ENCODE peak calls at places on chromosomes 12 and 14, in five cellular contexts. D is body of pancreas, O is psoas muscle, I is fibroblast of lung, V is mesenchymal stem cell. B is an unnamed sample.
A peak's percentile ranks its signal among the peaks of the same experiment; 100 is the strongest.

GRCh38 chr12:130715996-130716917 is at the start of gene RIMBP2:
- DNase-seq in D (peak; percentile 27), O (no peak), I (peak; percentile 16), V (peak; percentile 0), B (no peak)

GRCh38 chr14:90611501-90611900 is 204.7 kb downstream of the TTC7B start:
- DNase-seq in D (no peak), O (no peak), I (no peak), V (no peak), B (no peak)

GRCh38 chr12:30862486-30862885 is 64.1 kb upstream of the TSPAN11 start:
- DNase-seq in D (no peak), O (no peak), I (peak; percentile 18), V (no peak), B (no peak)

GRCh38 chr14:21309238-21309636 is 29.4 kb downstream of the RPGRIP1 start:
- DNase-seq in D (no peak), O (no peak), I (no peak), V (no peak), B (no peak)

GRCh38 chr12:106801830-106802561 is 27.5 kb downstream of the RIC8B start:
- DNase-seq in D (no peak), O (no peak), I (no peak), V (no peak), B (no peak)

GRCh38 chr12:1590083-1590979 is 4.0 kb downstream of the FBXL14 start:
- DNase-seq in D (peak; percentile 26), O (no peak), I (peak; percentile 78), V (peak; percentile 50), B (no peak)

GRCh38 chr12:68375701-68376469 is 43.7 kb upstream of the MDM1 start:
- DNase-seq in D (no peak), O (no peak), I (no peak), V (no peak), B (no peak)

GRCh38 chr12:99824900-99825562 is 159.7 kb downstream of the ANKS1B start:
- DNase-seq in D (no peak), O (peak; percentile 19), I (no peak), V (no peak), B (no peak)

GRCh38 chr14:77023001-77023996 is 5.2 kb downstream of the IRF2BPL start:
- DNase-seq in D (peak; percentile 91), O (no peak), I (peak; percentile 62), V (peak; percentile 62), B (peak; percentile 44)

GRCh38 chr14:89276424-89276975 is 140.5 kb downstream of the FOXN3 start:
- DNase-seq in D (no peak), O (no peak), I (peak; percentile 34), V (peak; percentile 59), B (no peak)

GRCh38 chr14:20413785-20414117 is 450 bp upstream of the TEP1 start:
- DNase-seq in D (no peak), O (no peak), I (peak; percentile 14), V (no peak), B (peak; percentile 22)

GRCh38 chr12:88418856-88419497 is 161.3 kb downstream of the KITLG start:
- DNase-seq in D (no peak), O (no peak), I (peak; percentile 53), V (peak; percentile 38), B (no peak)

GRCh38 chr12:132578118-132578517 is 32.3 kb downstream of the LRCOL1 start:
- DNase-seq in D (no peak), O (no peak), I (no peak), V (no peak), B (no peak)

GRCh38 chr12:62781136-62781880 is 153.6 kb downstream of the PPM1H start:
- DNase-seq in D (no peak), O (no peak), I (no peak), V (no peak), B (no peak)

GRCh38 chr12:124286414-124286813 is 8.5 kb upstream of the RFLNA start:
- DNase-seq in D (no peak), O (no peak), I (no peak), V (no peak), B (no peak)

GRCh38 chr14:103326078-103326477 is 8.0 kb upstream of the EIF5 start:
- DNase-seq in D (no peak), O (no peak), I (no peak), V (no peak), B (no peak)

GRCh38 chr14:37124617-37125016 is 47.8 kb downstream of the SLC25A21 start:
- DNase-seq in D (no peak), O (no peak), I (no peak), V (no peak), B (no peak)

GRCh38 chr14:94089479-94089878 is 8.4 kb downstream of the IFI27L1 start:
- DNase-seq in D (no peak), O (no peak), I (no peak), V (no peak), B (no peak)
- H3K4me1 ChIP-seq in D (no peaks in the 10 kb centered on the region), O (no peaks in the 10 kb centered on the region), I (peaks cover 5% of the 10 kb centered on the region), V (no peaks in the 10 kb centered on the region), B (no peaks in the 10 kb centered on the region)

GRCh38 chr12:53989227-53990113 is 4.5 kb downstream of the HOXC10 start:
- DNase-seq in D (peak; percentile 45), O (no peak), I (peak; percentile 61), V (peak; percentile 71), B (no peak)
- H3K27me3 ChIP-seq in D (peaks cover 78% of the 10 kb centered on the region), O (peaks cover 3% of the 10 kb centered on the region), I (peaks cover 89% of the 10 kb centered on the region), V (no peaks in the 10 kb centered on the region), B (peaks cover 87% of the 10 kb centered on the region)

GRCh38 chr14:65449647-65450046 is 37.1 kb downstream of the FUT8 start:
- DNase-seq in D (no peak), O (no peak), I (no peak), V (no peak), B (no peak)
- H3K4me3 ChIP-seq in D (no peak overlapping the region), O (no peak overlapping the region), I (no peak overlapping the region), V (no peak overlapping the region), B (no peak overlapping the region)

GRCh38 chr14:61558271-61558670 is 137.0 kb upstream of the HIF1A start:
- DNase-seq in D (no peak), O (no peak), I (no peak), V (no peak), B (no peak)
- H3K4me1 ChIP-seq in D (peaks cover 68% of the 10 kb centered on the region), O (peaks cover 37% of the 10 kb centered on the region), I (peaks cover 46% of the 10 kb centered on the region), V (peaks cover 32% of the 10 kb centered on the region), B (no peaks in the 10 kb centered on the region)

GRCh38 chr12:4039927-4040326 is 166.7 kb upstream of the PARP11 start:
- DNase-seq in D (no peak), O (no peak), I (no peak), V (no peak), B (no peak)

GRCh38 chr12:4034926-4035325 is 161.7 kb upstream of the PARP11 start:
- DNase-seq in D (no peak), O (no peak), I (peak; percentile 73), V (peak; percentile 64), B (no peak)

GRCh38 chr12:4036872-4037271 is 163.7 kb upstream of the PARP11 start:
- DNase-seq in D (no peak), O (no peak), I (no peak), V (no peak), B (no peak)

GRCh38 chr12:4041191-4041885 is 168.1 kb upstream of the PARP11 start:
- DNase-seq in D (no peak), O (no peak), I (no peak), V (no peak), B (no peak)

GRCh38 chr12:4037747-4038312 is 164.6 kb upstream of the PARP11 start:
- DNase-seq in D (peak; percentile 77), O (no peak), I (peak; percentile 68), V (peak; percentile 47), B (no peak)
- H3K27me3 ChIP-seq in D (no peaks in the 10 kb centered on the region), O (peaks cover 10% of the 10 kb centered on the region), I (peaks cover 3% of the 10 kb centered on the region), V (peaks cover 30% of the 10 kb centered on the region), B (no peaks in the 10 kb centered on the region)

DNA sequence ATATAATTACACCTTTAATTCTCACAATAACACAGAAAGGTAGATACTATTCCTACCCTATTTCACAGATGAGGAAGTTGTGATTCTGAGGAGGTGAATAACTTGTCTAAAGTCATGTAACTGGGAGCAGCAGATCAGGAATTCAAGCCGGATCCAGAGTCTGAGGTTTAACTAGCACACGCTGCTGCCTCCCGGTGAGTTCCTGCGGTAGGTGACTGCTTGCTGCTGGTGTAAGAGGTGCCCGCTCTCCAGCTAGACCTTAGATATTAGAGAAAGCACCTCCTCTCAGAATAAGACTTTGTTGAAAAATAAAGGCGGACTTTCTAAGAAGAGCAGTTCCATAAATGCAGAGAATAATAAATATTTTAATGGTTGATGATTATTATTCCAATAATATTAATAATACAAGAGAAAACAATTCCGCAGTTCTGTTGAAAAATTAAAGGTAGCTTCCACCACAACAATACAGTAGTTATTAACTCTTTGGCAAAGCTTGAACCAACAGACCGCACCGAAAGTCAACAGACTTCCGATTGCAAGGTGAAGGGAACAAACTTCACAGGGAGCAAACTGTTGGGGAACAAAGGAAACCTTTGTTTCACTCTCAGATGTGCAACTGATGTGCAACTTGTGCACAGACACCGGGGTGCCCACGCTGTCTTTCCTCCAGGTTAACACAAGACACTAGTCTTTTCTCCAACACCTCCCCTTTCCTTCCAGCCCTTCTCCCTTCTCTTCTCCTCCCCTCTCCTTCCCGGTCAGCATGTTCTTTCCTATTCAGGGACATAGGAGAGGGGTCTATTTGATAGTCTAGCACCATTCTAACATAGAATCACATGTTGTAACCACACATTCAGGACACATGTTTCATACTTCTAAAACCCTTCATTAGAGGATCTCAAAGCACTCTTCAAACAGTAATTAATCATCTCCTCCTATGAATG is 73.2 kb upstream of the EGLN3 start:
- DNase-seq in D (no peak), O (no peak), I (no peak), V (no peak), B (no peak)
- H3K4me3 ChIP-seq in D (no peak overlapping the region), O (no peak overlapping the region), I (no peak overlapping the region), V (no peak overlapping the region), B (no peak overlapping the region)

GRCh38 chr12:74539261-74539660 is 1.6 kb downstream of the ATXN7L3B start:
- DNase-seq in D (no peak), O (no peak), I (no peak), V (peak; percentile 37), B (no peak)

GRCh38 chr12:74538491-74539258 is 1.0 kb downstream of the ATXN7L3B start:
- DNase-seq in D (no peak), O (no peak), I (peak; percentile 14), V (peak; percentile 30), B (peak; percentile 52)

GRCh38 chr12:74537707-74538385 is at the start of gene ATXN7L3B:
- DNase-seq in D (peak; percentile 93), O (peak; percentile 94), I (peak; percentile 95), V (peak; percentile 97), B (peak; percentile 97)

GRCh38 chr12:74539765-74540526 is 2.3 kb downstream of the ATXN7L3B start:
- DNase-seq in D (no peak), O (no peak), I (no peak), V (peak; percentile 22), B (no peak)

DNA sequence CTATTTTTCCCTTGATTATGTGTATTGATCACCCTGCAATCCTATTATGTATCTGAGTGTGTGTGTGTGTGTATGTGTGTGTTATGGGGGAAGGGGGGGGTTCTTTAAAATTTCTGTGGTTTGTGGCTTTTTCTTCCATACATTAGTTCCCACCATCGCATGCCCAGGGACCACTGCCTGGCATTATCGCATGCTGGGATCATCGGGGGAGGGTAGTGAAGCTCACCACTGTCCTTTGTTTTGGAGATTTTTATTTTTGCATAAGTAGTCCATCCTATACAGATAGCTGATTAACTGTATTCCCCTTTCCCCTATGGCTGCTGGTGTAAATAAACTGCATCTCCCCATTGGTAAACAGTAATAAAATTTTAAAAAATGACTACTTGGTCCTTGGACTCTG is 3.4 kb downstream of the ATXN7L3B start:
- DNase-seq in D (no peak), O (no peak), I (no peak), V (no peak), B (no peak)
- H3K4me1 ChIP-seq in D (peaks cover 42% of the 10 kb centered on the region), O (peaks cover 27% of the 10 kb centered on the region), I (peaks cover 8% of the 10 kb centered on the region), V (peaks cover 9% of the 10 kb centered on the region), B (peaks cover 27% of the 10 kb centered on the region)

B was measured in naive thymus-derived CD4-positive, alpha-beta T cell.